ENCODE peak calls at places on chromosomes 4 and X, in six cellular contexts. Y, L, X, V, E and O are unnamed samples.
A peak's percentile ranks its signal among the peaks of the same experiment; 100 is the strongest.

GRCh38 chr4:128220286-128221235 is 67.1 kb downstream of the PGRMC2 start:
- DNase-seq in Y (peak; percentile 36), L (peak; percentile 41), X (peak; percentile 36), V (peak; percentile 11), E (no peak), O (no peak)

GRCh38 chr4:158786155-158786581 is 17.3 kb downstream of the FNIP2 start:
- DNase-seq in Y (no peak), L (no peak), X (no peak), V (no peak), E (no peak), O (no peak)

GRCh38 chr4:24680746-24681145 is 96.4 kb upstream of the DHX15 start:
- DNase-seq in Y (no peak), L (no peak), X (no peak), V (no peak), E (no peak), O (no peak)

GRCh38 chr4:34043131-34043530 is 2201.2 kb downstream of the ARAP2 start:
- DNase-seq in Y (no peak), L (no peak), X (no peak), V (no peak), E (no peak), O (no peak)

GRCh38 chr4:38930199-38930598 is 62.6 kb downstream of the FAM114A1 start:
- DNase-seq in Y (peak; percentile 27), L (no peak), X (no peak), V (no peak), E (no peak), O (no peak)

GRCh38 chr4:74453846-74454742 is 9.2 kb downstream of the AREG start:
- DNase-seq in Y (no peak), L (no peak), X (no peak), V (no peak), E (no peak), O (no peak)

GRCh38 chrX:2261838-2262678 is 238.7 kb downstream of the DHRSX start:
- DNase-seq in Y (no peak), L (no peak), X (no peak), V (no peak), E (no peak), O (no peak)

GRCh38 chr4:3348621-3349020 is 55.8 kb downstream of the RGS12 start:
- DNase-seq in Y (no peak), L (no peak), X (no peak), V (no peak), E (no peak), O (no peak)

GRCh38 chr4:14862881-14863280 is 139.4 kb upstream of the CPEB2 start:
- DNase-seq in Y (no peak), L (peak; percentile 36), X (no peak), V (no peak), E (no peak), O (no peak)

GRCh38 chr4:87122252-87122651 is 98.2 kb downstream of the KLHL8 start:
- DNase-seq in Y (no peak), L (no peak), X (no peak), V (no peak), E (no peak), O (no peak)
- TF ChIP-seq POLR2AphosphoS5 in Y (no peak), L (no peak), X (no peak), V (no peak), E (no peak), O (no peak)

GRCh38 chrX:9860826-9861225 is 74.6 kb downstream of the SHROOM2 start:
- DNase-seq in Y (no peak), L (no peak), X (no peak), V (no peak), E (no peak), O (no peak)

GRCh38 chrX:9861711-9862110 is 75.5 kb downstream of the SHROOM2 start:
- DNase-seq in Y (no peak), L (no peak), X (no peak), V (peak; percentile 37), E (no peak), O (no peak)

GRCh38 chrX:9857575-9857974 is 71.3 kb downstream of the SHROOM2 start:
- DNase-seq in Y (no peak), L (no peak), X (no peak), V (no peak), E (no peak), O (no peak)

GRCh38 chrX:9858080-9858479 is 71.9 kb downstream of the SHROOM2 start:
- DNase-seq in Y (no peak), L (no peak), X (no peak), V (no peak), E (no peak), O (no peak)

DNA sequence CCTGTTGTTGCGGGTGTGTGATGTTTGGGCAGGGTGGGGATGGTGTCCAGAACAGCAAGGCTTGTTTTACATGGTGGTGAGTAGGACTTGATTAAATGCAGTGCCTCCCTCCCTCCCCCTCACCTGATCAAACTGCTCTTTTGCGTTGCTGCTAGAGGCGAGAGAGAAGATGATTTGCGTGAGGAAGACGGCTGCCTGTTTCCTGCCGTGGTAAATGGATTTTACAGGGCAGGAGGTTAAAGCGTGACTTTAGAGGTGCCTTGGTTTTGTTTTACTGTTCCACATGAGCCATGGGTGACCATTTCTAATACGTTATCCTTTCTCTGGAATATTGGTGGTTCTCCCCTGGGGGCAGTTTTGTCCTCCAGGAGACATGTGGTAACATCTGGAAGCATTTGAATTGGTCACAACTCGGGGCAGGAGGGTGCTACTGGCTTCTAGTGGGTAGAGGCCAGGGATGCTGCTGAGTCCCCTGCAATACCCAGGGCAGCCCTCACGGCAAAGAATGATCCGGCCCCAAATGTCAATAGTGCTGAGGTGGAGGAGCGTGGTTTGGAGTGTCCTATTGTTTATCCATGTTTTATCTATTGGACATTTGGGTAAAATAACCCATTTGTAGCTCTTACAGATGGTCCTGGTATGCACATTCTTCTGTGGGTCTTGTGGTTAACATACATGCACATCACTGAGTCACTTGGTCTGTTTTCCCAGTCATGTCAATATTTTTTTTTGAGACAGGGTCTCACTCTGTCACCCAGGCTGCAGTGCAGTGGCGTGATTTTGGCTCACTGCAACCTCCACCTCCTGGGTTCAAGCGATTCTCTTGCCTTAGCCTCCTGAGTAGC is 73.7 kb downstream of the SHROOM2 start:
- DNase-seq in Y (no peak), L (no peak), X (no peak), V (no peak), E (no peak), O (no peak)
- TF ChIP-seq REST in Y (no peak), L (no peak), X (no peak), V (no peak), E (no peak), O (no peak)

GRCh38 chr4:132230025-132230424 is 919.1 kb upstream of the PCDH10 start:
- DNase-seq in Y (no peak), L (no peak), X (no peak), V (no peak), E (no peak), O (no peak)

GRCh38 chr4:132227349-132228165 is 921.5 kb upstream of the PCDH10 start:
- DNase-seq in Y (peak; percentile 7), L (peak; percentile 80), X (peak; percentile 51), V (peak; percentile 60), E (no peak), O (no peak)

DNA sequence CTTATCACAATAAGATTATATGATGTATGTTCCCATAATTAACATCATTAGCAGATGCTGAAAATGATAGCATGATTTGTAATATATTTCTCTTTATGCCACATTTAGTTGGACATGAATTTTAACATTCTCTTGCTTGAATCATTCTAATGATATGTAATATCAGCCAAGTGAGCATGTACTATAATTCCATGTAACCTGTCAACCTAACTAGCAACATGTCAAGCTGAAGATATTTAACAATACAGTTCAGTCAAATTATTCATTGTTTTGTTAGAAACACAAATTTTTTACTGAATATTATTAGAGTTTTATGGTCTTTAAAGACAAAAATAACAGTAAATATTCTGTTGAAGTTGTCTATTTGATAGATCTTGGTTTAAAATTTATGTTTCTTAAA is 920.4 kb upstream of the PCDH10 start:
- DNase-seq in Y (no peak), L (no peak), X (no peak), V (no peak), E (no peak), O (no peak)
- TF ChIP-seq POLR2AphosphoS5 in Y (no peak), L (no peak), X (no peak), V (no peak), E (no peak), O (no peak)

DNA sequence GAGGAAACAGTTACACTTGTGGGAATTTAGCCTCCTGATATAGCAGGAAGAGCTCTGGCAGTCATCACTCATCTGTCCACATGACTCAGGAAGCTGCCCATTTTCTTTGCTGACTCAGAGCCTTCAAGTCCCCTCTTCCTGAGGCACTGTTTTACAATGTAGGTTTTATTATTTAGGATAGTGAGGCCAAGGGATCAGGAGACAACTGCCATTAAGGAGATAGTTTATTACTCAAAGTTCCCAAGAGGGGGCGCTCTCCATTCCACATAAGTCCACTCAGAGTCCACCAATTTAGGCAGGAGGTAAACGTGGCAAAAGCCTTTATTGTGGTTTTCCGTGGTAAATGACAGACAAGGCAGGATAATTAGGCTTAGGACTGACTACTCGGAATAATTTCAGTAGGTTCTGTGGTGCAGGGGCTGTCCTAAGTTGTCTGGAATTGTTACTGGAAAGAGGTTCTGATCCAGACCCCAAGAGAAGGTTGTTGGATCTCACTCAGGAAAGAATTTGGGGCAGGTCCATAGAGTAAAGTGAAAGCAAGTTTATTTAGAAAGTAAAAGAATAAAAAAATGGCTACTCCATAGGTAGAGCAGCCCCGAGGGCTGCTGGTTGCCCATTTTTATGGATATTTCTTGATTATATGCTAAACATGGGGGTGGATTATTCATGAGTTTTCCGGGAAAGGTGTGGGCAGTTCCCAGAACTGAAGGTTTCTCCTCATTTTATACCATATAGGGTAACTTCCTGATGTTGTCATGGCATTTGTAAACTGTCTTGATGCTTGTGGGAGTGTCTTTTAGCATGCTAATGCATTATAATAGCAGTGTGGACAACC is 96.0 kb upstream of the RAB40AL start:
- DNase-seq in Y (no peak), L (peak; percentile 69), X (no peak), V (no peak), E (no peak), O (no peak)
- TF ChIP-seq REST in Y (no peak), L (no peak), X (no peak), V (no peak), E (no peak), O (no peak)

GRCh38 chr4:119039160-119039559 is 96.5 kb upstream of the MYOZ2 start:
- DNase-seq in Y (no peak), L (no peak), X (no peak), V (no peak), E (no peak), O (no peak)

GRCh38 chr4:119040261-119040660 is 95.4 kb upstream of the MYOZ2 start:
- DNase-seq in Y (no peak), L (no peak), X (no peak), V (no peak), E (no peak), O (no peak)

GRCh38 chr4:119040711-119041185 is 94.9 kb upstream of the MYOZ2 start:
- DNase-seq in Y (no peak), L (peak; percentile 62), X (no peak), V (no peak), E (no peak), O (no peak)

GRCh38 chr4:119038465-119038864 is 97.2 kb upstream of the MYOZ2 start:
- DNase-seq in Y (no peak), L (no peak), X (no peak), V (no peak), E (no peak), O (no peak)

DNA sequence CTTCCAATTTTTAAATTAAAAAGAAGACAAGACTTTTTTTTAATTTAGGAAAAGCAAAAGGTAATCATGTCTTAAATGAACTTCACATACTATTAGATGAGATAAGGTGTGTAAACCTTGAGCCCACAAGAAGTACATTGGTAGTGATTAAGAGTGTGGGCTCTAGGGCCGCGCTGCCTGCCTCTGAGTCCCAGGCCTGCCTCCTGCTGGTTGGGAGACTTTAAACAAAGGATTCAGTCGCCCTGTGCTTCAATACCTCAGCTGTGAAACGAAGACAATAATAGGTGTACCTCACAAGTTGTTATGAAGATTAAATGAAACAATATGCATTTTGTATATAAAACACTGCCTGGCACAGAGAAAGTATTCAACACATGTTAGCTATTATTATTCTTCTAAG is 95.9 kb upstream of the MYOZ2 start:
- DNase-seq in Y (no peak), L (peak; percentile 79), X (peak; percentile 16), V (no peak), E (no peak), O (no peak)
- TF ChIP-seq POLR2AphosphoS5 in Y (no peak), L (no peak), X (no peak), V (no peak), E (no peak), O (no peak)